ENCODE peak calls at places on chromosome 18, in five cellular contexts. H, A, E, U and T are unnamed samples.

GRCh38 chr18:46657115-46657955 is at the start of gene LOXHD1:
- ATAC-seq in H (no peak), A (no peak), E (no peak), U (no peak), T (no peak)

GRCh38 chr18:43847164-43848091 is 570.1 kb upstream of the SYT4 start:
- ATAC-seq in H (no peak), A (peak), E (no peak), U (no peak), T (peak)

GRCh38 chr18:6610436-6610835 is 119.1 kb upstream of the ARHGAP28 start:
- ATAC-seq in H (no peak), A (no peak), E (no peak), U (no peak), T (no peak)

GRCh38 chr18:34729264-34729663 is 19.2 kb downstream of the DTNA start:
- ATAC-seq in H (no peak), A (peak), E (peak), U (peak), T (no peak)

GRCh38 chr18:5282770-5283169 is 12.8 kb downstream of the ZBTB14 start:
- ATAC-seq in H (no peak), A (no peak), E (no peak), U (no peak), T (no peak)

GRCh38 chr18:56413862-56414261 is 224.5 kb downstream of the TXNL1 start:
- ATAC-seq in H (no peak), A (no peak), E (no peak), U (no peak), T (no peak)

GRCh38 chr18:21330122-21330701 is 88.2 kb downstream of the GREB1L start:
- ATAC-seq in H (no peak), A (peak), E (peak), U (peak), T (no peak)

GRCh38 chr18:58024139-58024538 is 19.9 kb upstream of the NEDD4L start:
- ATAC-seq in H (no peak), A (no peak), E (no peak), U (no peak), T (no peak)

GRCh38 chr18:3225588-3225987 is 5.8 kb upstream of the MYOM1 start:
- ATAC-seq in H (no peak), A (no peak), E (no peak), U (no peak), T (no peak)

GRCh38 chr18:62499263-62499650 is 23.6 kb upstream of the ZCCHC2 start:
- ATAC-seq in H (no peak), A (no peak), E (no peak), U (peak), T (no peak)

GRCh38 chr18:65671621-65672415 is 79.0 kb upstream of the CDH7 start:
- ATAC-seq in H (no peak), A (no peak), E (no peak), U (no peak), T (no peak)

GRCh38 chr18:48490641-48491040 is 48.2 kb upstream of the CTIF start:
- ATAC-seq in H (no peak), A (no peak), E (no peak), U (peak), T (no peak)
- H3K27ac ChIP-seq in H (no peak), A (no peak), E (no peak), U (no peak), T (no peak)

GRCh38 chr18:76450912-76451421 is 44.1 kb downstream of the ZNF516 start:
- ATAC-seq in H (peak), A (peak), E (no peak), U (peak), T (peak)

GRCh38 chr18:76452357-76452756 is 42.7 kb downstream of the ZNF516 start:
- ATAC-seq in H (no peak), A (peak), E (no peak), U (no peak), T (no peak)

GRCh38 chr18:76449110-76449453 is 46.0 kb downstream of the ZNF516 start:
- ATAC-seq in H (no peak), A (no peak), E (no peak), U (no peak), T (no peak)

GRCh38 chr18:76451475-76452331 is 43.3 kb downstream of the ZNF516 start:
- ATAC-seq in H (no peak), A (peak), E (no peak), U (peak), T (peak)

DNA sequence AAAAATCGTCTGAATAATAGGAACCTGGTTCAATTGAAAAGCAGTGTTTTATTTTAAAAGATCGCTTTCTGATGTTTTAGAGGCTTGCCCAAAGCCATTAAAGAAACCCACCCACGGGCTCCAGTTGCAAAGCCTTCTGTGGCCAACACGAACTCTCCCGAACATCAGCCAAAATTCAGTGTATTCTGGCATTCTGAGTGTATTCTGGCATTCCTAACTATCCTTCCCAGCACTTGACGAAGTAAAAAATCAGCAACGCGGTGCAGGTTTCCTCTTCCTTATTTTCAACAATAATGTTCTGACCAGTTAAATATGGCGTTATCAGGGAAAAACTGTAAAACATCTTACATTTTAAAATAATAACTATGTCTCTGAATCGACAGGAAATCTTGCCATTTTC is 44.6 kb downstream of the ZNF516 start:
- ATAC-seq in H (no peak), A (no peak), E (no peak), U (peak), T (no peak)
- H3K4me3 ChIP-seq in H (no peak), A (peak), E (no peak), U (peak), T (peak)

DNA sequence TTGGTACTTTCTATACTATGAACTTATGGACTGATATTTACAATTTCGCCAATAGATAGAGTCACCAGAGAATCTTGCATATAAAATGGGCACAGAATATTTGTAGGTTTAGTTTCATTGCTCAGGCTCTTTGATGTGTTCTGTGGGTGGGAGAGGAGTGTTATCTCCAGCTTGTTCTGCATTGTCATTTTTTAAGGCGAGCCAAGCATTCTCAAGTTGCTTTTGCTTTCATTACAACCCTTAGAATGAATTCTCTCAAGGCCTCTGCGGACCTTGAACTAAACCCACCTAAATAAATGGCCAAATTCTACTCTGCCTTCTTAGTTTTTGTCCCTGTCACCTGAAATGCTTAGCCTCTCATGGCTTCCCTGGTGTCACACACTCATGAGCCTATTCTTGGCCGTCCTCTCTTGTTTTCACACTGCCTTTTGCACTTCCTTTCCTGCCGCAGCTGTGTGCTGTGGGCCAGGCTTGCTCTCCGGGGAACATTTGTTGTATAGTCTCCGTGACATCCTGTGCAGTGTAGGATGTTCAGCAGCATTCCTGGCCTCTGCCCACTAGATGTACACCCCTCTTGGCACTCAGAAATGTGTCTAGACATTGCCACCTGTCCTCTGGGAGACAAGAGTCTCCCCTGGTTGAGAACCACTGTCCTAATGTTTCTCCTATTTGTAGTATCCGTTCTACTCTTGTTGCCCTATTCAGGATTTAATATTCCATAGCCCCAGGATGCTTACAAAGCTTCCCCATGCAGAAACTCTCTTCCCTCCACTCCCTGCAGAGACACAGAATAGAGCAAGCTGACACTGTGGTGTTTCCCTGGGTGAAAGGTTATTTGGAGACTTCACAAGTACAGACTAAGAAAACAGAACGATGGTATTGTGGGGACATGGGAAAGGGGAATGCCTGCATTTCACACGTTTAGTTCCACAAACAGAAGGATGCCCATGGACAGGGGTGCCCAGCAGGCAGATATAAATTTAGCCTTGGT is 255.6 kb downstream of the PTPRM start:
- ATAC-seq in H (no peak), A (peak), E (no peak), U (peak), T (peak)
- H3K27ac ChIP-seq in H (no peak), A (peak), E (no peak), U (no peak), T (no peak)

DNA sequence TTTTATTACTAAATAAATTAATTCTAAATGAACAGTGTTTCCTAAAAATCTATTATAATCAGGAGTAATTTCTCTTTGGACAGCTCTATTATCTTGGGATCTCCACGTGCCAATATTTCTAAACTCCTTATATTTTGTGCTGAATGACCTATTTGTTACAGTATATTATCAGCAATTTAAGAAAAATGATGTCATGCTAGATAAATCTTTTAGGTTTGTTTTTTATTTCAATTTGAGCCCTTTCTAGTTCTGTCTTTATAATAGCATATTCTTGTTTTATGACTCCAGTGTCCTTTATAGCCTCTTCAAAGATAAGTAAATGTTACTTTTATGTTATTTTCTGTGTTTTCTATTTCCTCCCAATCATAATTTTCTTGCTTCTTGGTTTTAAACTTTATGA is 269.2 kb downstream of the CCDC102B start:
- ATAC-seq in H (no peak), A (no peak), E (no peak), U (no peak), T (no peak)
- H3K4me3 ChIP-seq in H (no peak), A (no peak), E (no peak), U (no peak), T (no peak)

GRCh38 chr18:50989711-50990110 is 21.9 kb downstream of the ELAC1 start:
- ATAC-seq in H (no peak), A (peak), E (no peak), U (no peak), T (no peak)
- H3K27ac ChIP-seq in H (no peak), A (peak), E (no peak), U (no peak), T (no peak)

GRCh38 chr18:79393181-79393598 is 2.5 kb upstream of the NFATC1 start:
- ATAC-seq in H (peak), A (peak), E (no peak), U (peak), T (no peak)
- H3K4me3 ChIP-seq in H (peak), A (peak), E (peak), U (peak), T (peak)